ENCODE peak calls at places on chromosome 15, in seven cellular contexts. One of them, this sample, is unnamed. For H3K36me3, the result is how much of the 10 kb centered on the place peaks cover.

GRCh38 chr15:82810863-82811421 is 1.5 kb downstream of the WHAMM start:
- DNase-seq in Panc1: no peak
- DNase-seq in ascending aorta: no peak
- DNase-seq in MM.1S: peak
- DNase-seq in CD8-positive, alpha-beta T cell: peak
- DNase-seq in stomach: no peak
- DNase-seq in kidney epithelial cell: no peak
- DNase-seq in this sample: no peak

GRCh38 chr15:60184579-60184978 is 180.5 kb downstream of the FOXB1 start:
- DNase-seq in Panc1: no peak
- DNase-seq in ascending aorta: no peak
- DNase-seq in MM.1S: no peak
- DNase-seq in CD8-positive, alpha-beta T cell: no peak
- DNase-seq in stomach: no peak
- DNase-seq in kidney epithelial cell: no peak
- DNase-seq in this sample: no peak

GRCh38 chr15:79903626-79904025 is 6.8 kb upstream of the MTHFS start:
- DNase-seq in Panc1: no peak
- DNase-seq in ascending aorta: no peak
- DNase-seq in MM.1S: no peak
- DNase-seq in CD8-positive, alpha-beta T cell: no peak
- DNase-seq in stomach: no peak
- DNase-seq in kidney epithelial cell: no peak
- DNase-seq in this sample: no peak

GRCh38 chr15:60217161-60217560 is 180.6 kb downstream of the ANXA2 start:
- DNase-seq in Panc1: no peak
- DNase-seq in ascending aorta: no peak
- DNase-seq in MM.1S: no peak
- DNase-seq in CD8-positive, alpha-beta T cell: no peak
- DNase-seq in stomach: no peak
- DNase-seq in kidney epithelial cell: no peak
- DNase-seq in this sample: no peak

GRCh38 chr15:35545316-35545824 is 595 bp downstream of the DPH6 start:
- DNase-seq in Panc1: peak
- DNase-seq in ascending aorta: peak
- DNase-seq in MM.1S: no peak
- DNase-seq in CD8-positive, alpha-beta T cell: no peak
- DNase-seq in stomach: peak
- DNase-seq in kidney epithelial cell: peak
- DNase-seq in this sample: peak

GRCh38 chr15:91866371-91866905 is 12.9 kb downstream of the SLCO3A1 start:
- DNase-seq in Panc1: no peak
- DNase-seq in ascending aorta: no peak
- DNase-seq in MM.1S: no peak
- DNase-seq in CD8-positive, alpha-beta T cell: no peak
- DNase-seq in stomach: no peak
- DNase-seq in kidney epithelial cell: no peak
- DNase-seq in this sample: no peak

GRCh38 chr15:85002517-85002916 is 20.9 kb downstream of the PDE8A start:
- DNase-seq in Panc1: no peak
- DNase-seq in ascending aorta: no peak
- DNase-seq in MM.1S: peak
- DNase-seq in CD8-positive, alpha-beta T cell: no peak
- DNase-seq in stomach: no peak
- DNase-seq in kidney epithelial cell: no peak
- DNase-seq in this sample: no peak

GRCh38 chr15:78434134-78434533 is 3.9 kb upstream of the IREB2 start:
- DNase-seq in Panc1: no peak
- DNase-seq in ascending aorta: no peak
- DNase-seq in MM.1S: no peak
- DNase-seq in CD8-positive, alpha-beta T cell: no peak
- DNase-seq in stomach: no peak
- DNase-seq in kidney epithelial cell: no peak
- DNase-seq in this sample: no peak

GRCh38 chr15:80777137-80777536 is 2.0 kb upstream of the CEMIP start:
- DNase-seq in Panc1: no peak
- DNase-seq in ascending aorta: no peak
- DNase-seq in MM.1S: no peak
- DNase-seq in CD8-positive, alpha-beta T cell: no peak
- DNase-seq in stomach: no peak
- DNase-seq in kidney epithelial cell: no peak
- DNase-seq in this sample: peak

GRCh38 chr15:35738370-35738769 is 192.4 kb upstream of the DPH6 start:
- DNase-seq in Panc1: no peak
- DNase-seq in ascending aorta: no peak
- DNase-seq in MM.1S: no peak
- DNase-seq in CD8-positive, alpha-beta T cell: no peak
- DNase-seq in stomach: no peak
- DNase-seq in kidney epithelial cell: peak
- DNase-seq in this sample: no peak

GRCh38 chr15:77064539-77065308 is 6.2 kb downstream of the TSPAN3 start:
- DNase-seq in Panc1: peak
- DNase-seq in ascending aorta: no peak
- DNase-seq in MM.1S: no peak
- DNase-seq in CD8-positive, alpha-beta T cell: no peak
- DNase-seq in stomach: no peak
- DNase-seq in kidney epithelial cell: peak
- DNase-seq in this sample: no peak

GRCh38 chr15:31563421-31563820 is 236.8 kb downstream of the KLF13 start:
- DNase-seq in Panc1: no peak
- DNase-seq in ascending aorta: no peak
- DNase-seq in MM.1S: no peak
- DNase-seq in CD8-positive, alpha-beta T cell: no peak
- DNase-seq in stomach: no peak
- DNase-seq in kidney epithelial cell: no peak
- DNase-seq in this sample: no peak

GRCh38 chr15:70802629-70803028 is 39.3 kb upstream of the UACA start:
- DNase-seq in Panc1: no peak
- DNase-seq in ascending aorta: no peak
- DNase-seq in MM.1S: no peak
- DNase-seq in CD8-positive, alpha-beta T cell: no peak
- DNase-seq in stomach: no peak
- DNase-seq in kidney epithelial cell: no peak
- DNase-seq in this sample: no peak

GRCh38 chr15:65837301-65838283 is 31.7 kb upstream of the RAB11A start:
- DNase-seq in Panc1: no peak
- DNase-seq in ascending aorta: no peak
- DNase-seq in MM.1S: no peak
- DNase-seq in CD8-positive, alpha-beta T cell: no peak
- DNase-seq in stomach: no peak
- DNase-seq in kidney epithelial cell: no peak
- DNase-seq in this sample: no peak

GRCh38 chr15:94066046-94066445 is 165.3 kb upstream of the MCTP2 start:
- DNase-seq in Panc1: no peak
- DNase-seq in ascending aorta: no peak
- DNase-seq in MM.1S: no peak
- DNase-seq in CD8-positive, alpha-beta T cell: no peak
- DNase-seq in stomach: no peak
- DNase-seq in kidney epithelial cell: no peak
- DNase-seq in this sample: no peak

GRCh38 chr15:88872706-88873105 is 22.6 kb downstream of the HAPLN3 start:
- DNase-seq in Panc1: no peak
- DNase-seq in ascending aorta: no peak
- DNase-seq in MM.1S: no peak
- DNase-seq in CD8-positive, alpha-beta T cell: no peak
- DNase-seq in stomach: no peak
- DNase-seq in kidney epithelial cell: no peak
- DNase-seq in this sample: no peak

DNA sequence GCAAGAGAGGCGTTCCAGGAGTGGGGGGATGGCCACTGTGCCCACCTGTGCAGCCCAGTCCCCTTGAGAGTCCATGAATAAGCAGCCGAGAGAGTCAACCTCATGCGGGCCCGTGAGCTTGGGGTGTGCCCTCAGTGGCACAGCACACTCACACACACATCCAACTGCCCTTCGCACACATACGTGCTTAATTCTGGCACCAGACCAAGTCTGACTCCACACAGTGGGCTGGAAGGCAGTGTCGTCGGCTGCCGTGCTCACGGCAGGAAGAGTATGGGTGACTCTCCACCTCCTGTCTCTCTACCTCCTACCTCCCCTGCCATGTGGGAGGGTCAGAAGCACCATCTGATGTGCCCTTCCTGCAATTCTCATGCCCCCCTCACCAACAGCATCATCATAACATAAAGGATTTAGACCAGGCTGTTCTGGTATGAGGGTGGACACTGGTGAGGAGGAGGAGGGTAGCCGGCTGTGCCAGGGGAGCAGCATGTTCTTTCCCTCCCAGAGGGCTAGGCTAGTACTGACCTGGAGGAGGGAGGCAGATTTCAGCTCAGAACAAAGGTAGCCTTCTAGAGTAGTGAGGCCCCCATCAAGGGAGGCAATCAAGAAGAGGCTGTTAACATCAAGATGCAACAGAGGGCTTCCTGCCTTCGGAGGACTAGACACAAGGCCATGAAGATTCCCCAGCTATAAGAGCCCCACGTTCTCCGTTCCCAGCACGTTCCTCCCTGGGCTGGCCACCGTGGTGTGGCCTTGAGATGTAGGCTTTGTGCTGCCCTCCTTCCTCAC is 5.3 kb upstream of the STRA6 start:
- DNase-seq in Panc1: no peak
- DNase-seq in ascending aorta: no peak
- DNase-seq in MM.1S: no peak
- DNase-seq in CD8-positive, alpha-beta T cell: no peak
- DNase-seq in stomach: no peak
- DNase-seq in kidney epithelial cell: no peak
- DNase-seq in this sample: no peak
- H3K4me3 ChIP-seq in Panc1: no peak
- H3K4me3 ChIP-seq in ascending aorta: no peak
- H3K4me3 ChIP-seq in MM.1S: no peak
- H3K4me3 ChIP-seq in CD8-positive, alpha-beta T cell: no peak
- H3K4me3 ChIP-seq in stomach: no peak
- H3K4me3 ChIP-seq in kidney epithelial cell: no peak
- H3K4me3 ChIP-seq in this sample: no peak

GRCh38 chr15:25415707-25416106 is 23.1 kb downstream of the UBE3A start:
- DNase-seq in Panc1: no peak
- DNase-seq in ascending aorta: no peak
- DNase-seq in MM.1S: no peak
- DNase-seq in CD8-positive, alpha-beta T cell: no peak
- DNase-seq in stomach: no peak
- DNase-seq in kidney epithelial cell: no peak
- DNase-seq in this sample: no peak

GRCh38 chr15:25415217-25415616 is 23.6 kb downstream of the UBE3A start:
- DNase-seq in Panc1: no peak
- DNase-seq in ascending aorta: no peak
- DNase-seq in MM.1S: no peak
- DNase-seq in CD8-positive, alpha-beta T cell: no peak
- DNase-seq in stomach: no peak
- DNase-seq in kidney epithelial cell: no peak
- DNase-seq in this sample: no peak

GRCh38 chr15:25418202-25418601 is 20.6 kb downstream of the UBE3A start:
- DNase-seq in Panc1: no peak
- DNase-seq in ascending aorta: no peak
- DNase-seq in MM.1S: peak
- DNase-seq in CD8-positive, alpha-beta T cell: no peak
- DNase-seq in stomach: no peak
- DNase-seq in kidney epithelial cell: no peak
- DNase-seq in this sample: no peak

GRCh38 chr15:25417604-25418003 is 21.2 kb downstream of the UBE3A start:
- DNase-seq in Panc1: no peak
- DNase-seq in ascending aorta: no peak
- DNase-seq in MM.1S: no peak
- DNase-seq in CD8-positive, alpha-beta T cell: no peak
- DNase-seq in stomach: no peak
- DNase-seq in kidney epithelial cell: no peak
- DNase-seq in this sample: no peak

DNA sequence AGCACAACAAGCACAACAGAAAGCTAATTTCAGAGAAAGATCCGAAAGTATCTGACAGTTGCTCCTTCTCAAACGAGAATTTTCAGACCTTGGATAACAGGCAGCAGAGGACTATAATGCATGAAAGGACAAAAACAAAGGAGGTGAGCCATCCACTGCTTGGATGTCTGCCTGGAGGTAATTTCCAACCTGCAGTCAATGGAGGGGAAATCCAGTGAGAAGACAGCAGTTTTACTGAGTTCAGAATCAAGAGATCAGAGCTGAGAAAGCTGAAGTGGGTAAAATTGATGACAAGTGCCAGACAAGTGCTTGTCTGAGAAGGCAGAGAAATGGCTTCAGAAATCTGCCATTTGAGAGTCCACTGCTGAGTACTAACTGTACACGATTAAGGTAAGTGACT is 22.1 kb downstream of the UBE3A start:
- DNase-seq in Panc1: no peak
- DNase-seq in ascending aorta: no peak
- DNase-seq in MM.1S: peak
- DNase-seq in CD8-positive, alpha-beta T cell: no peak
- DNase-seq in stomach: no peak
- DNase-seq in kidney epithelial cell: peak
- DNase-seq in this sample: no peak
- H3K36me3 ChIP-seq in Panc1: under half
- H3K36me3 ChIP-seq in ascending aorta: under half
- H3K36me3 ChIP-seq in MM.1S: under half
- H3K36me3 ChIP-seq in CD8-positive, alpha-beta T cell: under half
- H3K36me3 ChIP-seq in stomach: under half
- H3K36me3 ChIP-seq in kidney epithelial cell: under half
- H3K36me3 ChIP-seq in this sample: under half

DNA sequence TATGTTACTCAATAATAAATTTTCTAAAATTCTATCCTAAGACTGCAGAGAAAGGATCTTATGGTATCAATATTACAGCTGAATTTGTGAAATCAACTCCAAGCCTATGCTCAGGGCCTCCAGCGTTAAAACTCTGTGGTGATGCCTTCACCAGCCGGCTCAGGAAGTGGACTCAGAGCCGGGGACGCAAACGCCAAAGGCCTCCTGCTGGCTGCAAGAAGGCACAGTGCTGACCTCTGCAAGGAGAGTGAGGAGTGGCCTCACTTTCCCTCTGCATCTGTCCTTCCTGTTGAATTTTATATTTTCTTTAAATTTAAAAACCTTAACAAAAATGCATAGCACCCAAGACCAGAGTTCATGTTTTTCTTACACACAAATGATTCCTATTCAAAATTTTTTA is 48.5 kb downstream of the HERC2 start:
- DNase-seq in Panc1: no peak
- DNase-seq in ascending aorta: no peak
- DNase-seq in MM.1S: no peak
- DNase-seq in CD8-positive, alpha-beta T cell: no peak
- DNase-seq in stomach: no peak
- DNase-seq in kidney epithelial cell: no peak
- DNase-seq in this sample: no peak
- TF ChIP-seq CTCF in Panc1: no peak
- TF ChIP-seq CTCF in ascending aorta: no peak
- TF ChIP-seq CTCF in MM.1S: no peak
- TF ChIP-seq CTCF in CD8-positive, alpha-beta T cell: no peak
- TF ChIP-seq CTCF in stomach: no peak
- TF ChIP-seq CTCF in kidney epithelial cell: peak
- TF ChIP-seq CTCF in this sample: peak

DNA sequence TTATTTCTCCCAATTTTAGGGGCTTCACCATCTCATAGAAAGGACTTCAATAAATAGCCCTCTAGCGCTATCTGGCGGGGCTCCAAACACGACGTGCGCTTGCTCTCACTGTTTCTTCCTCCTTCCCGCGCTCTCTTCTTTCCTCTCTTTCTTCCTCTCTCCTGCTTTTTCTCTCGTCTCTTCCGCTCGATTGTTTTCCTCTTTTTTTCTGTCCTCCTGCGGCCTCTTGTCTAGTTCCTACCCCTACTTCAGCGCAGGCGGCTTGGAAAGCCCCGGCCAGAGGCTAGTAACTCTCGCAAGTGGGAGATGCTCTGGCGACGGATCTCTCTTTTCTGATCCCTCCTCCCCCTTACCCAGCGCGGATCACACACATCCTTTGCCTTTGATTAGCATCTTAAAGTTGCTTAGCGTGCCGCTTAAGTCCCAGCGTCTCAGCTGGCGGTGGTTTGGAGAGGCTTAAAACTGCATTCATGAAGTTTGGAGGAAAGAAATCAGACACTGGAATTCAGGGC is 6.2 kb upstream of the MEIS2 start:
- DNase-seq in Panc1: no peak
- DNase-seq in ascending aorta: no peak
- DNase-seq in MM.1S: peak
- DNase-seq in CD8-positive, alpha-beta T cell: no peak
- DNase-seq in stomach: no peak
- DNase-seq in kidney epithelial cell: no peak
- DNase-seq in this sample: peak
- H3K4me3 ChIP-seq in Panc1: no peak
- H3K4me3 ChIP-seq in ascending aorta: peak
- H3K4me3 ChIP-seq in MM.1S: peak
- H3K4me3 ChIP-seq in CD8-positive, alpha-beta T cell: no peak
- H3K4me3 ChIP-seq in stomach: peak
- H3K4me3 ChIP-seq in kidney epithelial cell: no peak
- H3K4me3 ChIP-seq in this sample: peak

This sample was measured in right atrium auricular region.